ENCODE peak calls at places on chromosomes 12 and 14, in four cellular contexts. One of them, this sample, is unnamed.

GRCh38 chr14:70885343-70886014 is 21.8 kb upstream of the PCNX1 start:
- DNase-seq in suprapubic skin: no peak
- DNase-seq in WTC11: no peak
- DNase-seq in astrocyte of the spinal cord: no peak
- DNase-seq in this sample: no peak

GRCh38 chr12:123983822-123984485 is 10.9 kb downstream of the ZNF664 start:
- DNase-seq in WTC11: peak
- DNase-seq in astrocyte of the spinal cord: peak
- DNase-seq in suprapubic skin: no peak
- DNase-seq in this sample: peak

GRCh38 chr12:88952543-88952942 is 372.3 kb upstream of the KITLG start:
- DNase-seq in suprapubic skin: no peak
- DNase-seq in WTC11: no peak
- DNase-seq in astrocyte of the spinal cord: peak
- DNase-seq in this sample: no peak

GRCh38 chr14:104650057-104650980 is 39.1 kb upstream of the INF2 start:
- DNase-seq in suprapubic skin: no peak
- DNase-seq in WTC11: peak
- DNase-seq in astrocyte of the spinal cord: peak
- DNase-seq in this sample: peak

GRCh38 chr12:77888611-77889010 is 57.9 kb downstream of the NAV3 start:
- DNase-seq in suprapubic skin: no peak
- DNase-seq in astrocyte of the spinal cord: peak
- DNase-seq in WTC11: no peak
- DNase-seq in this sample: no peak

GRCh38 chr12:6268484-6269157 is 41.9 kb upstream of the PLEKHG6 start:
- DNase-seq in suprapubic skin: no peak
- DNase-seq in astrocyte of the spinal cord: no peak
- DNase-seq in WTC11: no peak
- DNase-seq in this sample: no peak

GRCh38 chr14:103029936-103030335 is 27.4 kb downstream of the CDC42BPB start:
- DNase-seq in suprapubic skin: no peak
- DNase-seq in astrocyte of the spinal cord: no peak
- DNase-seq in WTC11: no peak
- DNase-seq in this sample: no peak

GRCh38 chr14:58430156-58430555 is 2.6 kb downstream of the KIAA0586 start:
- DNase-seq in WTC11: no peak
- DNase-seq in suprapubic skin: no peak
- DNase-seq in astrocyte of the spinal cord: peak
- DNase-seq in this sample: no peak

GRCh38 chr14:105067140-105067968 is 2.1 kb upstream of the GPR132 start:
- DNase-seq in suprapubic skin: no peak
- DNase-seq in astrocyte of the spinal cord: no peak
- DNase-seq in WTC11: no peak
- DNase-seq in this sample: no peak

GRCh38 chr12:6850796-6851152 is 312 bp downstream of the CDCA3 start:
- DNase-seq in suprapubic skin: no peak
- DNase-seq in WTC11: no peak
- DNase-seq in astrocyte of the spinal cord: no peak
- DNase-seq in this sample: no peak

GRCh38 chr14:104968541-104969401 is 9.4 kb downstream of the AHNAK2 start:
- DNase-seq in suprapubic skin: peak
- DNase-seq in WTC11: no peak
- DNase-seq in astrocyte of the spinal cord: no peak
- DNase-seq in this sample: no peak

GRCh38 chr12:42255221-42255874 is 17.3 kb upstream of the YAF2 start:
- DNase-seq in WTC11: no peak
- DNase-seq in suprapubic skin: no peak
- DNase-seq in astrocyte of the spinal cord: no peak
- DNase-seq in this sample: no peak

GRCh38 chr12:67677166-67677565 is 28.6 kb downstream of the DYRK2 start:
- DNase-seq in suprapubic skin: no peak
- DNase-seq in astrocyte of the spinal cord: no peak
- DNase-seq in WTC11: no peak
- DNase-seq in this sample: no peak

GRCh38 chr12:2011641-2012607 is 7.7 kb upstream of the DCP1B start:
- DNase-seq in WTC11: peak
- DNase-seq in suprapubic skin: no peak
- DNase-seq in astrocyte of the spinal cord: no peak
- DNase-seq in this sample: no peak

GRCh38 chr12:23221926-23222325 is 597.0 kb downstream of the ETNK1 start:
- DNase-seq in WTC11: no peak
- DNase-seq in suprapubic skin: no peak
- DNase-seq in astrocyte of the spinal cord: no peak
- DNase-seq in this sample: no peak

GRCh38 chr12:107356266-107356936 is 263.1 kb upstream of the CRY1 start:
- DNase-seq in astrocyte of the spinal cord: peak
- DNase-seq in WTC11: no peak
- DNase-seq in suprapubic skin: no peak
- DNase-seq in this sample: no peak

GRCh38 chr12:103852498-103852992 is 11.5 kb upstream of the NT5DC3 start:
- DNase-seq in WTC11: no peak
- DNase-seq in astrocyte of the spinal cord: peak
- DNase-seq in suprapubic skin: no peak
- DNase-seq in this sample: no peak

GRCh38 chr14:102683399-102684275 is 91.2 kb downstream of the RCOR1 start:
- DNase-seq in suprapubic skin: no peak
- DNase-seq in astrocyte of the spinal cord: no peak
- DNase-seq in WTC11: peak
- DNase-seq in this sample: no peak

GRCh38 chr12:127926004-127926403 is 341.0 kb upstream of the TMEM132C start:
- DNase-seq in WTC11: no peak
- DNase-seq in astrocyte of the spinal cord: peak
- DNase-seq in suprapubic skin: no peak
- DNase-seq in this sample: no peak

GRCh38 chr14:52332269-52332668 is 18.2 kb downstream of the PTGER2 start:
- DNase-seq in astrocyte of the spinal cord: peak
- DNase-seq in suprapubic skin: no peak
- DNase-seq in WTC11: no peak
- DNase-seq in this sample: no peak

GRCh38 chr14:75515631-75515999 is 6.7 kb upstream of the BATF start:
- DNase-seq in suprapubic skin: no peak
- DNase-seq in astrocyte of the spinal cord: no peak
- DNase-seq in WTC11: no peak
- DNase-seq in this sample: no peak

GRCh38 chr14:95943699-95944098 is 67.1 kb downstream of the TUNAR start:
- DNase-seq in suprapubic skin: no peak
- DNase-seq in astrocyte of the spinal cord: no peak
- DNase-seq in WTC11: no peak
- DNase-seq in this sample: no peak

GRCh38 chr12:47753021-47754001 is 5.4 kb downstream of the RAPGEF3 start:
- DNase-seq in suprapubic skin: peak
- DNase-seq in WTC11: peak
- DNase-seq in astrocyte of the spinal cord: no peak
- DNase-seq in this sample: peak

GRCh38 chr12:131896811-131897270 is 2.4 kb downstream of the ULK1 start:
- DNase-seq in WTC11: no peak
- DNase-seq in suprapubic skin: peak
- DNase-seq in astrocyte of the spinal cord: no peak
- DNase-seq in this sample: no peak

GRCh38 chr12:117485984-117486839 is 124.8 kb upstream of the NOS1 start:
- DNase-seq in astrocyte of the spinal cord: no peak
- DNase-seq in WTC11: no peak
- DNase-seq in suprapubic skin: no peak
- DNase-seq in this sample: no peak